ENCODE peak calls at places on chromosomes 2 and 18, in ten cellular contexts. One of them, this sample, is unnamed.

GRCh38 chr2:145184741-145185671 is 665.1 kb upstream of the ZEB2 start:
- DNase-seq in PC-9: no peak
- DNase-seq in body of pancreas: no peak
- DNase-seq in choroid plexus epithelial cell: peak
- DNase-seq in amygdala: no peak
- DNase-seq in non-pigmented ciliary epithelial cell: no peak
- DNase-seq in iPS-NIHi11: no peak
- DNase-seq in foreskin fibroblast: peak
- DNase-seq in activated T-cell treated with anti-CD3 and anti-CD28 coated beads for 1 hour: no peak
- DNase-seq in T-helper 2 cell: no peak
- DNase-seq in this sample: no peak

GRCh38 chr2:120984452-120985173 is 248.9 kb downstream of the GLI2 start:
- DNase-seq in PC-9: no peak
- DNase-seq in body of pancreas: no peak
- DNase-seq in choroid plexus epithelial cell: no peak
- DNase-seq in amygdala: no peak
- DNase-seq in non-pigmented ciliary epithelial cell: no peak
- DNase-seq in iPS-NIHi11: no peak
- DNase-seq in foreskin fibroblast: no peak
- DNase-seq in activated T-cell treated with anti-CD3 and anti-CD28 coated beads for 1 hour: no peak
- DNase-seq in T-helper 2 cell: no peak
- DNase-seq in this sample: no peak

GRCh38 chr2:60554649-60555065 is 1.2 kb upstream of the BCL11A start:
- DNase-seq in PC-9: peak
- DNase-seq in body of pancreas: peak
- DNase-seq in choroid plexus epithelial cell: no peak
- DNase-seq in amygdala: peak
- DNase-seq in non-pigmented ciliary epithelial cell: no peak
- DNase-seq in iPS-NIHi11: peak
- DNase-seq in foreskin fibroblast: no peak
- DNase-seq in activated T-cell treated with anti-CD3 and anti-CD28 coated beads for 1 hour: no peak
- DNase-seq in T-helper 2 cell: no peak
- DNase-seq in this sample: no peak

GRCh38 chr18:25805323-25805722 is 285.1 kb downstream of the SS18 start:
- DNase-seq in PC-9: no peak
- DNase-seq in body of pancreas: peak
- DNase-seq in choroid plexus epithelial cell: peak
- DNase-seq in amygdala: no peak
- DNase-seq in non-pigmented ciliary epithelial cell: peak
- DNase-seq in iPS-NIHi11: no peak
- DNase-seq in foreskin fibroblast: peak
- DNase-seq in activated T-cell treated with anti-CD3 and anti-CD28 coated beads for 1 hour: no peak
- DNase-seq in T-helper 2 cell: no peak
- DNase-seq in this sample: no peak

GRCh38 chr18:62576277-62576676 is 53.5 kb downstream of the ZCCHC2 start:
- DNase-seq in PC-9: no peak
- DNase-seq in body of pancreas: no peak
- DNase-seq in choroid plexus epithelial cell: no peak
- DNase-seq in amygdala: no peak
- DNase-seq in non-pigmented ciliary epithelial cell: no peak
- DNase-seq in iPS-NIHi11: no peak
- DNase-seq in foreskin fibroblast: no peak
- DNase-seq in activated T-cell treated with anti-CD3 and anti-CD28 coated beads for 1 hour: no peak
- DNase-seq in T-helper 2 cell: no peak
- DNase-seq in this sample: no peak

GRCh38 chr2:11967946-11968465 is 221.6 kb downstream of the LPIN1 start:
- DNase-seq in PC-9: no peak
- DNase-seq in body of pancreas: peak
- DNase-seq in choroid plexus epithelial cell: peak
- DNase-seq in amygdala: no peak
- DNase-seq in non-pigmented ciliary epithelial cell: no peak
- DNase-seq in iPS-NIHi11: no peak
- DNase-seq in foreskin fibroblast: peak
- DNase-seq in activated T-cell treated with anti-CD3 and anti-CD28 coated beads for 1 hour: no peak
- DNase-seq in T-helper 2 cell: no peak
- DNase-seq in this sample: no peak

GRCh38 chr2:207416936-207417718 is 112.6 kb upstream of the CREB1 start:
- DNase-seq in PC-9: no peak
- DNase-seq in body of pancreas: no peak
- DNase-seq in choroid plexus epithelial cell: no peak
- DNase-seq in amygdala: no peak
- DNase-seq in non-pigmented ciliary epithelial cell: no peak
- DNase-seq in iPS-NIHi11: no peak
- DNase-seq in foreskin fibroblast: peak
- DNase-seq in activated T-cell treated with anti-CD3 and anti-CD28 coated beads for 1 hour: no peak
- DNase-seq in T-helper 2 cell: no peak
- DNase-seq in this sample: no peak

GRCh38 chr2:165277295-165277694 is 38.1 kb downstream of the SCN2A start:
- DNase-seq in PC-9: no peak
- DNase-seq in body of pancreas: no peak
- DNase-seq in choroid plexus epithelial cell: no peak
- DNase-seq in amygdala: no peak
- DNase-seq in non-pigmented ciliary epithelial cell: peak
- DNase-seq in iPS-NIHi11: no peak
- DNase-seq in foreskin fibroblast: peak
- DNase-seq in activated T-cell treated with anti-CD3 and anti-CD28 coated beads for 1 hour: no peak
- DNase-seq in T-helper 2 cell: no peak
- DNase-seq in this sample: no peak

GRCh38 chr2:164661349-164661748 is 40.1 kb upstream of the GRB14 start:
- DNase-seq in PC-9: no peak
- DNase-seq in body of pancreas: no peak
- DNase-seq in choroid plexus epithelial cell: peak
- DNase-seq in amygdala: no peak
- DNase-seq in non-pigmented ciliary epithelial cell: no peak
- DNase-seq in iPS-NIHi11: no peak
- DNase-seq in foreskin fibroblast: peak
- DNase-seq in activated T-cell treated with anti-CD3 and anti-CD28 coated beads for 1 hour: no peak
- DNase-seq in T-helper 2 cell: no peak
- DNase-seq in this sample: no peak

GRCh38 chr2:195017890-195018289 is 639.1 kb upstream of the SLC39A10 start:
- DNase-seq in PC-9: no peak
- DNase-seq in body of pancreas: no peak
- DNase-seq in choroid plexus epithelial cell: no peak
- DNase-seq in amygdala: no peak
- DNase-seq in non-pigmented ciliary epithelial cell: no peak
- DNase-seq in iPS-NIHi11: no peak
- DNase-seq in foreskin fibroblast: no peak
- DNase-seq in activated T-cell treated with anti-CD3 and anti-CD28 coated beads for 1 hour: no peak
- DNase-seq in T-helper 2 cell: no peak
- DNase-seq in this sample: no peak

GRCh38 chr18:9333441-9334350 is 877 bp upstream of the TWSG1 start:
- DNase-seq in PC-9: no peak
- DNase-seq in body of pancreas: no peak
- DNase-seq in choroid plexus epithelial cell: no peak
- DNase-seq in amygdala: no peak
- DNase-seq in non-pigmented ciliary epithelial cell: no peak
- DNase-seq in iPS-NIHi11: peak
- DNase-seq in foreskin fibroblast: no peak
- DNase-seq in activated T-cell treated with anti-CD3 and anti-CD28 coated beads for 1 hour: peak
- DNase-seq in T-helper 2 cell: no peak
- DNase-seq in this sample: no peak

GRCh38 chr2:132426621-132427020 is 10.0 kb downstream of the GPR39 start:
- DNase-seq in PC-9: no peak
- DNase-seq in body of pancreas: no peak
- DNase-seq in choroid plexus epithelial cell: no peak
- DNase-seq in amygdala: no peak
- DNase-seq in non-pigmented ciliary epithelial cell: no peak
- DNase-seq in iPS-NIHi11: no peak
- DNase-seq in foreskin fibroblast: no peak
- DNase-seq in activated T-cell treated with anti-CD3 and anti-CD28 coated beads for 1 hour: no peak
- DNase-seq in T-helper 2 cell: no peak
- DNase-seq in this sample: no peak

GRCh38 chr18:21833619-21834300 is 93.2 kb downstream of the MIB1 start:
- DNase-seq in PC-9: no peak
- DNase-seq in body of pancreas: no peak
- DNase-seq in choroid plexus epithelial cell: peak
- DNase-seq in amygdala: no peak
- DNase-seq in non-pigmented ciliary epithelial cell: no peak
- DNase-seq in iPS-NIHi11: no peak
- DNase-seq in foreskin fibroblast: no peak
- DNase-seq in activated T-cell treated with anti-CD3 and anti-CD28 coated beads for 1 hour: no peak
- DNase-seq in T-helper 2 cell: no peak
- DNase-seq in this sample: no peak

GRCh38 chr2:111236027-111236426 is 115.3 kb downstream of the BCL2L11 start:
- DNase-seq in PC-9: peak
- DNase-seq in body of pancreas: no peak
- DNase-seq in choroid plexus epithelial cell: no peak
- DNase-seq in amygdala: no peak
- DNase-seq in non-pigmented ciliary epithelial cell: no peak
- DNase-seq in iPS-NIHi11: no peak
- DNase-seq in foreskin fibroblast: no peak
- DNase-seq in activated T-cell treated with anti-CD3 and anti-CD28 coated beads for 1 hour: no peak
- DNase-seq in T-helper 2 cell: no peak
- DNase-seq in this sample: no peak

GRCh38 chr2:236627846-236628245 is 58.2 kb downstream of the ACKR3 start:
- DNase-seq in PC-9: no peak
- DNase-seq in body of pancreas: no peak
- DNase-seq in choroid plexus epithelial cell: no peak
- DNase-seq in amygdala: no peak
- DNase-seq in non-pigmented ciliary epithelial cell: no peak
- DNase-seq in iPS-NIHi11: no peak
- DNase-seq in foreskin fibroblast: no peak
- DNase-seq in activated T-cell treated with anti-CD3 and anti-CD28 coated beads for 1 hour: no peak
- DNase-seq in T-helper 2 cell: no peak
- DNase-seq in this sample: no peak

GRCh38 chr2:64943387-64944150 is 45.6 kb upstream of the SLC1A4 start:
- DNase-seq in PC-9: peak
- DNase-seq in body of pancreas: peak
- DNase-seq in choroid plexus epithelial cell: no peak
- DNase-seq in amygdala: peak
- DNase-seq in non-pigmented ciliary epithelial cell: no peak
- DNase-seq in iPS-NIHi11: no peak
- DNase-seq in foreskin fibroblast: peak
- DNase-seq in activated T-cell treated with anti-CD3 and anti-CD28 coated beads for 1 hour: no peak
- DNase-seq in T-helper 2 cell: no peak
- DNase-seq in this sample: no peak

GRCh38 chr2:237254369-237254861 is 159.5 kb downstream of the COL6A3 start:
- DNase-seq in PC-9: no peak
- DNase-seq in body of pancreas: no peak
- DNase-seq in choroid plexus epithelial cell: peak
- DNase-seq in amygdala: no peak
- DNase-seq in non-pigmented ciliary epithelial cell: no peak
- DNase-seq in iPS-NIHi11: no peak
- DNase-seq in foreskin fibroblast: peak
- DNase-seq in activated T-cell treated with anti-CD3 and anti-CD28 coated beads for 1 hour: no peak
- DNase-seq in T-helper 2 cell: no peak
- DNase-seq in this sample: no peak

GRCh38 chr2:235047171-235048160 is 95.6 kb downstream of the SH3BP4 start:
- DNase-seq in PC-9: no peak
- DNase-seq in body of pancreas: no peak
- DNase-seq in choroid plexus epithelial cell: no peak
- DNase-seq in amygdala: no peak
- DNase-seq in non-pigmented ciliary epithelial cell: no peak
- DNase-seq in iPS-NIHi11: no peak
- DNase-seq in foreskin fibroblast: no peak
- DNase-seq in activated T-cell treated with anti-CD3 and anti-CD28 coated beads for 1 hour: no peak
- DNase-seq in T-helper 2 cell: no peak
- DNase-seq in this sample: no peak

GRCh38 chr2:240424341-240425235 is 10.9 kb upstream of the GPC1 start:
- DNase-seq in PC-9: no peak
- DNase-seq in body of pancreas: peak
- DNase-seq in choroid plexus epithelial cell: no peak
- DNase-seq in amygdala: no peak
- DNase-seq in non-pigmented ciliary epithelial cell: no peak
- DNase-seq in iPS-NIHi11: no peak
- DNase-seq in foreskin fibroblast: no peak
- DNase-seq in activated T-cell treated with anti-CD3 and anti-CD28 coated beads for 1 hour: no peak
- DNase-seq in T-helper 2 cell: no peak
- DNase-seq in this sample: no peak

This sample was measured in HCT116.